ENCODE peak calls at places on chromosome X, in five cellular contexts. F, K, U, Z and H are unnamed samples.

GRCh38 chrX:138858438-138858837 is 146.9 kb upstream of the FGF13 start:
- DNase-seq in U (peak; percentile 1), Z (no peak), F (no peak), K (no peak), H (no peak)

GRCh38 chrX:45598841-45599240 is 398.2 kb upstream of the DIPK2B start:
- DNase-seq in Z (no peak), F (no peak), K (no peak), U (peak; percentile 74), H (no peak)

GRCh38 chrX:45801554-45801953 is 600.9 kb upstream of the DIPK2B start:
- DNase-seq in U (peak; percentile 34), K (no peak), F (peak; percentile 43), Z (peak; percentile 62), H (no peak)

GRCh38 chrX:69163936-69164741 is 1.1 kb downstream of the PJA1 start:
- DNase-seq in Z (no peak), F (peak; percentile 13), U (no peak), K (peak; percentile 63), H (peak; percentile 11)

GRCh38 chrX:149950681-149951080 is 12.4 kb upstream of the EOLA2 start:
- DNase-seq in Z (peak; percentile 55), K (no peak), F (peak; percentile 62), U (peak; percentile 67), H (no peak)

GRCh38 chrX:121831601-121832000 is 784.2 kb downstream of the GLUD2 start:
- DNase-seq in F (no peak), Z (no peak), U (no peak), K (no peak), H (no peak)

GRCh38 chrX:125713633-125714032 is 394.0 kb downstream of the TEX13C start:
- DNase-seq in F (no peak), K (no peak), U (no peak), Z (no peak), H (no peak)

GRCh38 chrX:10175317-10175871 is 18.6 kb downstream of the CLCN4 start:
- DNase-seq in F (peak; percentile 23), U (peak; percentile 77), K (no peak), Z (no peak), H (no peak)

GRCh38 chrX:101191217-101191750 is 28.3 kb upstream of the DRP2 start:
- DNase-seq in K (no peak), Z (no peak), F (peak; percentile 29), U (no peak), H (peak; percentile 14)

GRCh38 chrX:104391905-104392304 is 137.2 kb upstream of the ESX1 start:
- DNase-seq in F (no peak), K (no peak), Z (no peak), U (no peak), H (no peak)

GRCh38 chrX:1205681-1206611 is 6.5 kb downstream of the CRLF2 start:
- DNase-seq in Z (peak; percentile 99), F (peak; percentile 65), U (peak; percentile 59), K (no peak), H (no peak)

GRCh38 chrX:26442340-26442739 is 226.4 kb downstream of the MAGEB5 start:
- DNase-seq in F (peak; percentile 68), K (no peak), U (peak; percentile 26), Z (peak; percentile 1), H (no peak)

GRCh38 chrX:132114607-132115006 is 13.2 kb downstream of the FRMD7 start:
- DNase-seq in U (no peak), F (no peak), Z (no peak), K (no peak), H (no peak)

GRCh38 chrX:53684415-53685192 is 1.9 kb downstream of the HUWE1 start:
- DNase-seq in Z (no peak), U (no peak), F (no peak), K (no peak), H (no peak)

GRCh38 chrX:145190801-145191389 is 56.4 kb upstream of the SPANXN1 start:
- DNase-seq in K (no peak), F (no peak), U (no peak), Z (peak; percentile 11), H (no peak)

GRCh38 chrX:130028196-130028595 is 45.8 kb downstream of the BCORL1 start:
- DNase-seq in K (peak; percentile 49), Z (peak; percentile 57), U (peak; percentile 39), F (peak; percentile 33), H (peak; percentile 13)

GRCh38 chrX:56746996-56747395 is 18.0 kb downstream of the NBDY start:
- DNase-seq in Z (no peak), F (no peak), K (no peak), U (no peak), H (no peak)

GRCh38 chrX:104621781-104622180 is 55.8 kb downstream of the IL1RAPL2 start:
- DNase-seq in U (no peak), F (no peak), K (no peak), Z (no peak), H (no peak)

GRCh38 chrX:78321809-78322208 is 5.6 kb downstream of the CYSLTR1 start:
- DNase-seq in K (peak; percentile 70), Z (no peak), F (no peak), U (no peak), H (peak; percentile 16)

GRCh38 chrX:124388562-124388961 is 42.2 kb downstream of the SH2D1A start:
- DNase-seq in U (peak; percentile 49), Z (peak; percentile 49), K (peak; percentile 31), F (peak; percentile 33), H (peak; percentile 21)

GRCh38 chrX:151750511-151750910 is 16.0 kb downstream of the CNGA2 start:
- DNase-seq in U (no peak), F (no peak), Z (no peak), K (no peak), H (no peak)

GRCh38 chrX:1006156-1006730 is 206.2 kb downstream of the CRLF2 start:
- DNase-seq in U (no peak), K (no peak), Z (no peak), F (no peak), H (no peak)

GRCh38 chrX:13472975-13473665 is 96.3 kb upstream of the EGFL6 start:
- DNase-seq in F (peak; percentile 11), Z (no peak), U (no peak), K (no peak), H (no peak)
- H3K4me1 ChIP-seq in F (peaks cover 9% of the 10 kb centered on the region), Z (peaks cover 7% of the 10 kb centered on the region), U (peaks cover 7% of the 10 kb centered on the region), K (no peaks in the 10 kb centered on the region), H (peaks cover 3% of the 10 kb centered on the region)

GRCh38 chrX:24561121-24561520 is 86.0 kb downstream of the PCYT1B start:
- DNase-seq in F (peak; percentile 44), K (no peak), U (peak; percentile 11), Z (peak; percentile 37), H (no peak)

GRCh38 chrX:24566233-24566632 is 80.9 kb downstream of the PCYT1B start:
- DNase-seq in Z (no peak), K (no peak), F (no peak), U (no peak), H (no peak)

DNA sequence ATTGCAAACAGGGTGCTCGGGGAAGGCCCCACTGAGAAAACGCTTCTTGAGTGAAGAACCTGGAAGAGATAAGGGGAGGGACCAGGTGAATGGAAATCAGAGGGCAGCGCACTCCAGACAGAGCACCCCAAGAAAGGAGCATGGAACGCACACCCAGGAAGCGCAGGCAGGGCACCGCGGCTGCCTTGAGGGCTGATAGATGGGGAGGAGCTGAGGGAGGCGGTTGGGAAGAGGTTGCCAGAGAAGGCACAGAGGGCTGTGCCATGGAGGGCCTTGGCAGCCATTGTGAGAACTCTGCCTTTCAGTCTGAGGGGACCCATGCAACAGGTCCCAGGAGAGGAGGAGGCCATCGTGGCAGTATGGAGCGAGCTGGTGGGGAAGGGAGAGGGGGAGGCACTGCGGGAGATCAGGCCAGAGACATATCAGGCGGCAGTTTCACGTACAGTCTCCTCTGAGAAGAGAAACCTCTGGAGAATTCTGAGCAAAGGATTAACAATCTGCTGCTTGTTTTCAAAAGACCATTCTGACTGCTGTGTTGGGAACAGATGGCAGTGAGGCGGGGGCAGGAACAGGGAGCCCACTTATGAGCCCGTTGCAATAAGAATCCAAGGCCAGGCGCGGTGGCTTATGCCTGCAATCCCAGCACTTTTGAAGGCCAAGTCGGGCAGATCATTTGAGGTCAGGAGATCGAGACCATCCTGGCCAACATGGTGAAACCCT is 83.7 kb downstream of the PCYT1B start:
- DNase-seq in Z (no peak), K (no peak), U (no peak), F (no peak), H (no peak)
- TF ChIP-seq POLR2A in Z (no peak), K (no peak), U (no peak), F (no peak), H (no peak)

DNA sequence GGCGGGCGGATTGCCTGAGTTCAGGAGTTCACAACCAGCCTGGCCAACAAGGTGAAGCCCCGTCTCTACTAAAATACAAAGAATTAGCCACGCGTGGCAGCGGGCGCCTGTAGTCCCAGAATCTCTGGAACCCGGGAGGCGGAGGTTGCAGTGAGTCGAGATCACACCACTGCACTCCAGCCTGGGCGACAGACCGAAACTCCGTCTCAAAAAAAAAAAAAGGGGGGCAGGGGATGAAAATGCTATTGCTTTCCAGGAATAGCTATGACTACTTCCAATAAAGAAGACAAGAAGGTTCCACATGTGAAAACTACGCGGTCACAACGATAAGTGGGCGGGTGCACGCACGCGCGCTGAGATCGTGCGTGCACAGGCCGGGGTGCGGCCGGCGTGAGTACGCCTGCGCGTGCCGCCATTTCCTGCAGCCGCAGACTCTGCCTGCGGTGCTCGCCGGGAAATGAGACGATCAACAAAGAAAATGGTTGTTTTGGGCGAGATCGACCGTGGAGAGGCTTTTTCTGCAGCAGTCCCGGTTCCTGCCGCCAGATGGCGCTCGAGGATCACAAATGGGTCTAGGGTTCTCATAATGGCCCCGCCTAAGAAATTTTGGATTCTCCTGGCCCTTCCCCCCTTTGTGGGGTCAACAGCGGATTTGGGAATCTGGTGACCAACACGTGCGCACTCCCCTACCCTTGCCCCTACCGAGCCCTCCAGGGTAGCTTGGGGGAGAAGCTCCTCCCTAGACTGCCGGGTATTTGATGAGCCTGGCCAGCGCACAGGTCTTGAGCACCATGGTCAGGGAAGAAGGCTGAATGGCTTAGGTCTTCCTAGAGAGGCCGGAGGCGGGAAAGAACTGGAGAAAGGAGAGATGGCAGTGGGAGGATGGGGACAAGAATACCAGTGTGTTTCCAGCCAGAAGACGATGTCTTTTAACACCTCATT is 35.1 kb downstream of the PNMA5 start:
- DNase-seq in K (peak; percentile 84), U (peak; percentile 85), Z (peak; percentile 92), F (peak; percentile 89), H (peak; percentile 90)
- TF ChIP-seq CTCF in K (peak; percentile 73), U (peak; percentile 88), Z (peak; percentile 89), F (peak; percentile 71), H (peak; percentile 89)

DNA sequence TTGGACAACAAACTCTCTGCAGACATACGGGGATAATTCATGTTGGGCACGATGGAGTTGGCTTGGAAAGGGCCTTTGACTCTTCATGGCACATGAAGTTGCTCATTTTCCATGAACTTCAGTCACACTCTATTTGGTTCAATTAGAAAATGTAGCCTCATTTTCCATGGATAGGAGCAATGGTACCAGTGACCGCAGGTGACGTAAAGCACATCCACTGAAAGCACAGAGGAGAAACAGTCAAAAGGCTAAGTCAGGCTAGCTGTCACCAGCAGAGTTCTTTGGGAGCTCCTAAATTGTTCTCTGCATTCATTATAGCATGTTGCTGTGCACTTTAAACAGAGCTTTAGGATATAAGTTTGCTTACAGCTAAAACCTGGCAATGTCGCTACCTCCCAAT is 39.9 kb upstream of the MAP3K15 start:
- DNase-seq in U (no peak), F (no peak), Z (no peak), K (no peak), H (no peak)
- H3K4me1 ChIP-seq in U (peaks cover 2% of the 10 kb centered on the region), F (no peaks in the 10 kb centered on the region), Z (no peaks in the 10 kb centered on the region), K (no peaks in the 10 kb centered on the region), H (no peaks in the 10 kb centered on the region)